ENCODE peak calls at places on chromosomes 7 and 10, in four cellular contexts. One of them, this sample, is unnamed.

GRCh38 chr7:100744605-100745004 is 11.2 kb downstream of the ZAN start:
- DNase-seq in left ventricle myocardium inferior: no peak
- DNase-seq in coronary artery: no peak
- DNase-seq in tibial artery: no peak
- DNase-seq in this sample: no peak

GRCh38 chr10:17200035-17200884 is 1.2 kb downstream of the TRDMT1 start:
- DNase-seq in tibial artery: no peak
- DNase-seq in left ventricle myocardium inferior: no peak
- DNase-seq in coronary artery: no peak
- DNase-seq in this sample: no peak

GRCh38 chr7:41885078-41885477 is 182.2 kb upstream of the INHBA start:
- DNase-seq in coronary artery: no peak
- DNase-seq in tibial artery: no peak
- DNase-seq in left ventricle myocardium inferior: no peak
- DNase-seq in this sample: no peak

GRCh38 chr10:77564781-77565589 is 72.6 kb downstream of the KCNMA1 start:
- DNase-seq in coronary artery: no peak
- DNase-seq in left ventricle myocardium inferior: no peak
- DNase-seq in tibial artery: no peak
- DNase-seq in this sample: no peak

GRCh38 chr10:27747096-27747451 is 1.5 kb upstream of the MKX start:
- DNase-seq in coronary artery: no peak
- DNase-seq in tibial artery: no peak
- DNase-seq in left ventricle myocardium inferior: no peak
- DNase-seq in this sample: no peak

GRCh38 chr7:42671627-42672026 is 240.2 kb downstream of the C7orf25 start:
- DNase-seq in left ventricle myocardium inferior: no peak
- DNase-seq in coronary artery: no peak
- DNase-seq in tibial artery: no peak
- DNase-seq in this sample: no peak

GRCh38 chr7:112854169-112854568 is 64.0 kb upstream of the TMEM168 start:
- DNase-seq in tibial artery: no peak
- DNase-seq in coronary artery: no peak
- DNase-seq in left ventricle myocardium inferior: no peak
- DNase-seq in this sample: no peak

GRCh38 chr7:113504691-113505090 is 386.3 kb upstream of the SMIM30 start:
- DNase-seq in tibial artery: no peak
- DNase-seq in coronary artery: no peak
- DNase-seq in left ventricle myocardium inferior: no peak
- DNase-seq in this sample: no peak

GRCh38 chr7:128869138-128869943 is 6.7 kb downstream of the ATP6V1F start:
- DNase-seq in left ventricle myocardium inferior: peak; percentile 42
- DNase-seq in tibial artery: no peak
- DNase-seq in coronary artery: no peak
- DNase-seq in this sample: no peak

GRCh38 chr10:124336186-124336585 is 82.5 kb downstream of the OAT start:
- DNase-seq in coronary artery: no peak
- DNase-seq in left ventricle myocardium inferior: no peak
- DNase-seq in tibial artery: no peak
- DNase-seq in this sample: no peak

GRCh38 chr7:102432476-102433318 is 678 bp upstream of the ORAI2 start:
- DNase-seq in coronary artery: no peak
- DNase-seq in left ventricle myocardium inferior: no peak
- DNase-seq in tibial artery: no peak
- DNase-seq in this sample: no peak

GRCh38 chr7:130888468-130888867 is 154.5 kb upstream of the KLF14 start:
- DNase-seq in coronary artery: no peak
- DNase-seq in tibial artery: no peak
- DNase-seq in left ventricle myocardium inferior: no peak
- DNase-seq in this sample: no peak

GRCh38 chr10:131942455-131942854 is 39.3 kb downstream of the BNIP3 start:
- DNase-seq in left ventricle myocardium inferior: no peak
- DNase-seq in coronary artery: no peak
- DNase-seq in tibial artery: no peak
- DNase-seq in this sample: no peak

GRCh38 chr7:43625453-43625852 is 42.5 kb downstream of the STK17A start:
- DNase-seq in coronary artery: no peak
- DNase-seq in left ventricle myocardium inferior: no peak
- DNase-seq in tibial artery: no peak
- DNase-seq in this sample: no peak

GRCh38 chr10:74244097-74244685 is 93.2 kb downstream of the ADK start:
- DNase-seq in coronary artery: no peak
- DNase-seq in left ventricle myocardium inferior: no peak
- DNase-seq in tibial artery: no peak
- DNase-seq in this sample: no peak

GRCh38 chr7:116630932-116631449 is 41.0 kb upstream of the MET start:
- DNase-seq in coronary artery: no peak
- DNase-seq in tibial artery: peak; percentile 45
- DNase-seq in left ventricle myocardium inferior: peak; percentile 43
- DNase-seq in this sample: peak; percentile 89

GRCh38 chr10:93106631-93107072 is 33.0 kb downstream of the CYP26A1 start:
- DNase-seq in left ventricle myocardium inferior: no peak
- DNase-seq in coronary artery: no peak
- DNase-seq in tibial artery: no peak
- DNase-seq in this sample: no peak

GRCh38 chr7:75532639-75533038 is 40.5 kb downstream of the SPDYE5 start:
- DNase-seq in tibial artery: no peak
- DNase-seq in coronary artery: no peak
- DNase-seq in left ventricle myocardium inferior: no peak
- DNase-seq in this sample: no peak

GRCh38 chr7:158816271-158816670 is 13.0 kb downstream of the ESYT2 start:
- DNase-seq in left ventricle myocardium inferior: no peak
- DNase-seq in coronary artery: no peak
- DNase-seq in tibial artery: no peak
- DNase-seq in this sample: no peak

GRCh38 chr7:69318794-69319193 is 279.5 kb upstream of the AUTS2 start:
- DNase-seq in tibial artery: no peak
- DNase-seq in coronary artery: no peak
- DNase-seq in left ventricle myocardium inferior: no peak
- DNase-seq in this sample: no peak

GRCh38 chr10:34290412-34291082 is 524.5 kb downstream of the PARD3 start:
- DNase-seq in left ventricle myocardium inferior: no peak
- DNase-seq in tibial artery: peak; percentile 40
- DNase-seq in coronary artery: peak; percentile 77
- DNase-seq in this sample: no peak

GRCh38 chr7:47470567-47471357 is 111.1 kb downstream of the TNS3 start:
- DNase-seq in tibial artery: no peak
- DNase-seq in coronary artery: no peak
- DNase-seq in left ventricle myocardium inferior: no peak
- DNase-seq in this sample: no peak

GRCh38 chr7:117941138-117941810 is 68.0 kb upstream of the CTTNBP2 start:
- DNase-seq in coronary artery: no peak
- DNase-seq in tibial artery: no peak
- DNase-seq in left ventricle myocardium inferior: no peak
- DNase-seq in this sample: no peak

GRCh38 chr7:128792471-128793183 is 859 bp downstream of the CCDC136 start:
- DNase-seq in coronary artery: no peak
- DNase-seq in left ventricle myocardium inferior: peak; percentile 44
- DNase-seq in tibial artery: no peak
- DNase-seq in this sample: no peak

GRCh38 chr10:97875391-97875790 is 25.7 kb downstream of the GOLGA7B start:
- DNase-seq in tibial artery: peak; percentile 73
- DNase-seq in left ventricle myocardium inferior: no peak
- DNase-seq in coronary artery: peak; percentile 85
- DNase-seq in this sample: no peak

GRCh38 chr7:132248841-132249590 is 327.3 kb downstream of the PLXNA4 start:
- DNase-seq in tibial artery: no peak
- DNase-seq in coronary artery: peak; percentile 45
- DNase-seq in left ventricle myocardium inferior: no peak
- DNase-seq in this sample: no peak

GRCh38 chr7:132250480-132251326 is 325.6 kb downstream of the PLXNA4 start:
- DNase-seq in left ventricle myocardium inferior: no peak
- DNase-seq in tibial artery: no peak
- DNase-seq in coronary artery: peak; percentile 26
- DNase-seq in this sample: no peak

GRCh38 chr7:132251327-132251659 is 325.0 kb downstream of the PLXNA4 start:
- DNase-seq in tibial artery: peak; percentile 40
- DNase-seq in left ventricle myocardium inferior: peak; percentile 80
- DNase-seq in coronary artery: peak; percentile 66
- DNase-seq in this sample: no peak

GRCh38 chr7:132247995-132248618 is 328.2 kb downstream of the PLXNA4 start:
- DNase-seq in coronary artery: peak; percentile 11
- DNase-seq in left ventricle myocardium inferior: no peak
- DNase-seq in tibial artery: no peak
- DNase-seq in this sample: no peak

DNA sequence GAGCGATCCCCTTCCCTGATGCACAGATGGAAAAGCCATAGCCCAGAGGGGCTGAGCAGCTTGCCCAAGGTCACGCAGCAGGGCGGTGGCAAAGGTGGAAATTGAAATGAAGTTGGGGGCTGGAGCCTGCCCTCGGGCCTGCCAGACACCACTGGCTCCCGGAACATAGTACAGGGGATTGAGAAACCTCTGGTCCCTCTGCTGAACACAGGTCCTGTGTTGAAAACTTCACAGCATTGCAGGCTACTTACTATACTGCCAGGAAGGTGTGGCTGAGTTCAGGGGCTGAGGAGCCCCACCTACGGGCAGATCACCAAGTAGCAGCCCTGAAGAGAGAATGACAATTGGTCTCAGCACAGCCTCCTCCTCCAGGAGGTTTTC is 326.7 kb downstream of the PLXNA4 start:
- DNase-seq in left ventricle myocardium inferior: no peak
- DNase-seq in coronary artery: peak; percentile 52
- DNase-seq in tibial artery: no peak
- DNase-seq in this sample: no peak
- TF ChIP-seq CTCF in left ventricle myocardium inferior: peak; percentile 43
- TF ChIP-seq CTCF in coronary artery: no peak
- TF ChIP-seq CTCF in tibial artery: no peak
- TF ChIP-seq CTCF in this sample: no peak

GRCh38 chr10:91090761-91091529 is 129.5 kb upstream of the PCGF5 start:
- DNase-seq in left ventricle myocardium inferior: no peak
- DNase-seq in coronary artery: no peak
- DNase-seq in tibial artery: no peak
- DNase-seq in this sample: no peak
- TF ChIP-seq CTCF in left ventricle myocardium inferior: peak; percentile 49
- TF ChIP-seq CTCF in coronary artery: no peak
- TF ChIP-seq CTCF in tibial artery: peak; percentile 5
- TF ChIP-seq CTCF in this sample: no peak

GRCh38 chr10:76303682-76304316 is 872.4 kb downstream of the LRMDA start:
- DNase-seq in coronary artery: no peak
- DNase-seq in left ventricle myocardium inferior: peak; percentile 72
- DNase-seq in tibial artery: peak; percentile 78
- DNase-seq in this sample: no peak
- TF ChIP-seq CTCF in coronary artery: no peak
- TF ChIP-seq CTCF in left ventricle myocardium inferior: peak; percentile 70
- TF ChIP-seq CTCF in tibial artery: peak; percentile 52
- TF ChIP-seq CTCF in this sample: peak; percentile 24

GRCh38 chr7:81446212-81446611 is 323.6 kb downstream of the HGF start:
- DNase-seq in tibial artery: no peak
- DNase-seq in left ventricle myocardium inferior: no peak
- DNase-seq in coronary artery: no peak
- DNase-seq in this sample: no peak

GRCh38 chr7:81445462-81445861 is 324.4 kb downstream of the HGF start:
- DNase-seq in coronary artery: no peak
- DNase-seq in left ventricle myocardium inferior: no peak
- DNase-seq in tibial artery: no peak
- DNase-seq in this sample: no peak

GRCh38 chr7:81449105-81449504 is 320.7 kb downstream of the HGF start:
- DNase-seq in tibial artery: no peak
- DNase-seq in left ventricle myocardium inferior: no peak
- DNase-seq in coronary artery: no peak
- DNase-seq in this sample: no peak

GRCh38 chr7:81441750-81442149 is 328.1 kb downstream of the HGF start:
- DNase-seq in tibial artery: no peak
- DNase-seq in left ventricle myocardium inferior: no peak
- DNase-seq in coronary artery: no peak
- DNase-seq in this sample: no peak

GRCh38 chr7:81447351-81447952 is 322.4 kb downstream of the HGF start:
- DNase-seq in tibial artery: no peak
- DNase-seq in coronary artery: no peak
- DNase-seq in left ventricle myocardium inferior: no peak
- DNase-seq in this sample: no peak
- TF ChIP-seq CTCF in tibial artery: peak; percentile 11
- TF ChIP-seq CTCF in coronary artery: no peak
- TF ChIP-seq CTCF in left ventricle myocardium inferior: peak; percentile 39
- TF ChIP-seq CTCF in this sample: no peak

DNA sequence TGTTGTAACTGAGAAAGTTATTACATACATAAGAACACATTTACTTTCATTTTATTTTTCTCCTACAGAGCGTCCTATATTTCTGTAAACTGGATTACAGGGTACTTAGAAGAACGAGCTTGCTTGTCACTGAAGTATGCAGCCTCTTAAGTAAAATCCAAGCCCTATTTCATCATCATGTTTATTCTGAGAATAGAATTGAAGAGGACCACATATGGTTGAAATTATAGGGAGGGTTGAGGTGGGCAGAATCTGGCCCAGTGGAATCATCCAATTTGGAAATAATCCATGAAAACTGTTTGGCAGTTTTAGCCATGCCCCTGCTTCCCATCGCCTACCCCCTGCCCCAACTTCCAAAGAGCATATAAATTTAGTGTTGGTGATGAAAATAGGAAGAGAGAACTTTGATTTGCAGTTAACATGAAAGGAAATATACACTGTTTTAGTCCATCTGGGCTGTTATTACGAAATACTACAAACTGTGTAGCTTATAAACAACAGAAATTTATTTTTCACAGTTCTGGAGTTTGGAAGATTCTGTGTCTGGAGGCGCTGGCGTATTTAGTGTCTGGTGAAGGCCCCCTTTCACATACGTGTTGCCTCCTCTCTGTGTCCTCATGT is 150.4 kb downstream of the PRKG1 start:
- DNase-seq in left ventricle myocardium inferior: no peak
- DNase-seq in tibial artery: no peak
- DNase-seq in coronary artery: no peak
- DNase-seq in this sample: no peak
- TF ChIP-seq CTCF in left ventricle myocardium inferior: no peak
- TF ChIP-seq CTCF in tibial artery: no peak
- TF ChIP-seq CTCF in coronary artery: no peak
- TF ChIP-seq CTCF in this sample: no peak

DNA sequence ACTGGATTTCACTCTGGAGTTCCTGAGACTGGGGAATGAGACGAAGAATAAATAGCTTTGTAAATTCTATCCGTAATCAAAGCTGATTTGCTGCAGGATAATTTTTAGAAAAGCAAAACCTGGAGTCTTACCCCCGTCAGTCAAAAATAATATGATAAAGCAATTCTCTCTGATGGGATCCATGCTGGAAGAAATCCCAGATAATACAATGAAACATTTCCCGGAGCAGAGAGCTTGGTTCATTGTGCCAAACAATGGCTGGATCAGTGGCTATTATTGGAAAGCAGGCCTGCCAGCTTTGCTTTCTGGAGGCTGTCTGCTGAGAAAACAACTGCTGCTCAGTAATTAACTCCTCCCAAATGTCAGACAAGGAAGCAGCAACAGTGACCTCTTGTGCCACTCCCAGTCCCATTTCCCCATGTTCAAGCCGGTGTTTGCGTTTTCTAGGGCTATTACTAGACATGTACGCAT is 609.4 kb upstream of the PCDH15 start:
- DNase-seq in coronary artery: no peak
- DNase-seq in tibial artery: peak; percentile 20
- DNase-seq in left ventricle myocardium inferior: peak; percentile 36
- DNase-seq in this sample: no peak
- TF ChIP-seq CTCF in coronary artery: no peak
- TF ChIP-seq CTCF in tibial artery: no peak
- TF ChIP-seq CTCF in left ventricle myocardium inferior: peak; percentile 55
- TF ChIP-seq CTCF in this sample: no peak